ENCODE peak calls at places on chromosomes 6 and 20, in nine cellular contexts. U is aorta; I is CD8-positive, alpha-beta T cell; H is mucosa of descending colon; Z is tibial nerve; V is sigmoid colon; B is MM.1S; O is adipocyte; F is CD8-positive, alpha-beta memory T cell. J is an unnamed sample.

GRCh38 chr20:49987868-49988690 is 5.3 kb downstream of the SNAI1 start:
- DNase-seq in U (no peak), I (no peak), H (no peak), Z (no peak), V (no peak), B (no peak), O (peak; percentile 28), F (no peak), J (no peak)

GRCh38 chr20:42138711-42139110 is 520.5 kb upstream of the CHD6 start:
- DNase-seq in U (no peak), I (no peak), H (no peak), Z (no peak), V (no peak), B (no peak), O (no peak), F (no peak), J (no peak)

GRCh38 chr6:110544472-110544871 is 68.1 kb upstream of the SLC22A16 start:
- DNase-seq in U (no peak), I (no peak), H (no peak), Z (no peak), V (no peak), B (peak; percentile 22), O (no peak), F (no peak), J (no peak)

GRCh38 chr6:20534906-20535305 is 649 bp downstream of the CDKAL1 start:
- DNase-seq in U (no peak), I (peak; percentile 58), H (no peak), Z (no peak), V (no peak), B (peak; percentile 24), O (peak; percentile 20), F (no peak), J (no peak)

GRCh38 chr6:75206338-75207210 is 721 bp upstream of the COL12A1 start:
- DNase-seq in U (peak; percentile 81), I (no peak), H (peak; percentile 50), Z (peak; percentile 31), V (peak; percentile 79), B (no peak), O (peak; percentile 58), F (no peak), J (peak; percentile 56)

GRCh38 chr6:101544286-101544685 is 150.8 kb downstream of the GRIK2 start:
- DNase-seq in U (no peak), I (no peak), H (no peak), Z (no peak), V (no peak), B (no peak), O (peak; percentile 66), F (no peak), J (no peak)

GRCh38 chr20:53040678-53041674 is 68.8 kb downstream of the TSHZ2 start:
- DNase-seq in U (peak; percentile 82), I (no peak), H (peak; percentile 41), Z (peak; percentile 38), V (peak; percentile 74), B (peak; percentile 47), O (no peak), F (no peak), J (peak; percentile 62)

GRCh38 chr20:19633985-19634384 is 124.1 kb upstream of the RIN2 start:
- DNase-seq in U (no peak), I (no peak), H (no peak), Z (no peak), V (no peak), B (no peak), O (peak; percentile 37), F (no peak), J (no peak)

GRCh38 chr6:36904096-36904495 is 18.3 kb downstream of the C6orf89 start:
- DNase-seq in U (no peak), I (no peak), H (no peak), Z (no peak), V (no peak), B (no peak), O (no peak), F (no peak), J (no peak)
- H3K36me3 ChIP-seq in U (peaks cover 3% of the 10 kb centered on the region), I (peaks cover 17% of the 10 kb centered on the region), H (no peaks in the 10 kb centered on the region), Z (peaks cover 6% of the 10 kb centered on the region), V (peaks cover 63% of the 10 kb centered on the region), B (no peaks in the 10 kb centered on the region), O (peaks cover 76% of the 10 kb centered on the region), F (peaks cover 30% of the 10 kb centered on the region), J (no peaks in the 10 kb centered on the region)

GRCh38 chr6:141482773-141483172 is 650.0 kb upstream of the GJE1 start:
- DNase-seq in U (no peak), I (no peak), H (no peak), Z (no peak), V (no peak), B (no peak), O (no peak), F (no peak), J (no peak)
- H3K4me3 ChIP-seq in U (no peak overlapping the region), I (peak overlapping the region; percentile 41), H (no peak overlapping the region), Z (peak overlapping the region; percentile 40), V (no peak overlapping the region), B (peak overlapping the region; percentile 45), O (peak overlapping the region; percentile 75), F (peak overlapping the region; percentile 60), J (no peak overlapping the region)

GRCh38 chr6:26609463-26609862 is 12.7 kb downstream of the ABT1 start:
- DNase-seq in U (no peak), I (no peak), H (no peak), Z (no peak), V (no peak), B (no peak), O (no peak), F (no peak), J (no peak)

GRCh38 chr6:26611599-26611998 is 14.8 kb downstream of the ABT1 start:
- DNase-seq in U (no peak), I (no peak), H (no peak), Z (no peak), V (no peak), B (no peak), O (no peak), F (no peak), J (no peak)

GRCh38 chr6:26613201-26613600 is 16.4 kb downstream of the ABT1 start:
- DNase-seq in U (no peak), I (no peak), H (no peak), Z (no peak), V (no peak), B (no peak), O (no peak), F (no peak), J (no peak)

GRCh38 chr6:26613717-26614683 is 17.2 kb downstream of the ABT1 start:
- DNase-seq in U (peak; percentile 76), I (no peak), H (no peak), Z (no peak), V (no peak), B (no peak), O (peak; percentile 21), F (no peak), J (no peak)
- H3K36me3 ChIP-seq in U (no peaks in the 10 kb centered on the region), I (no peaks in the 10 kb centered on the region), H (no peaks in the 10 kb centered on the region), Z (no peaks in the 10 kb centered on the region), V (no peaks in the 10 kb centered on the region), B (no peaks in the 10 kb centered on the region), O (no peaks in the 10 kb centered on the region), F (no peaks in the 10 kb centered on the region), J (no peaks in the 10 kb centered on the region)

GRCh38 chr6:152682141-152682540 is 15.6 kb upstream of the MYCT1 start:
- DNase-seq in U (no peak), I (no peak), H (no peak), Z (no peak), V (no peak), B (no peak), O (no peak), F (no peak), J (no peak)

GRCh38 chr6:152685819-152686218 is 11.9 kb upstream of the MYCT1 start:
- DNase-seq in U (no peak), I (no peak), H (no peak), Z (no peak), V (no peak), B (no peak), O (no peak), F (no peak), J (no peak)

GRCh38 chr6:152680879-152681517 is 16.7 kb upstream of the MYCT1 start:
- DNase-seq in U (no peak), I (no peak), H (no peak), Z (no peak), V (no peak), B (no peak), O (no peak), F (no peak), J (no peak)

DNA sequence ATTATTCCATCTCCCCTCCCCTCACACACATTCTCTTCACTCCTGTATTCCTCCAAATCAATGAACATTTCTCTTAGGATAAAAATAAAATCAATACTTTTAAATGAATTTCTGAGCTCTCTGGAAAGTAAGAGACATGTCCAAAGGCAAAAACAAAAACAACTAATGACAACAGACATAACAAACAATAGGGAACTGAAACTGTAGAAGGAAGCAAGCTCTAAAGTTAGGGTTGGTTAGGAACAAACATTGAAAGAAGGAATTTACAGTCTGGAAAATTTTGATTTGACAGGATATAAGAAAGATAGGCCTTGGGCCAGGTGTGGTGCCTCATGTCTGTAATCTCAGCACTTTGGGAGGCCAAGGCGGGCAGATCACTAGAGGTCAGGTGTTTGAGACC is 17.5 kb upstream of the MYCT1 start:
- DNase-seq in U (no peak), I (no peak), H (no peak), Z (no peak), V (no peak), B (no peak), O (no peak), F (no peak), J (no peak)
- H3K4me3 ChIP-seq in U (no peak overlapping the region), I (no peak overlapping the region), H (no peak overlapping the region), Z (no peak overlapping the region), V (no peak overlapping the region), B (no peak overlapping the region), O (no peak overlapping the region), F (no peak overlapping the region), J (no peak overlapping the region)

GRCh38 chr6:79697430-79697829 is 66.3 kb downstream of the SH3BGRL2 start:
- DNase-seq in U (no peak), I (no peak), H (no peak), Z (no peak), V (no peak), B (no peak), O (no peak), F (no peak), J (no peak)

GRCh38 chr6:79699606-79700005 is 68.5 kb downstream of the SH3BGRL2 start:
- DNase-seq in U (no peak), I (no peak), H (no peak), Z (no peak), V (no peak), B (no peak), O (no peak), F (no peak), J (no peak)

GRCh38 chr6:79694623-79695311 is 63.6 kb downstream of the SH3BGRL2 start:
- DNase-seq in U (no peak), I (no peak), H (no peak), Z (no peak), V (no peak), B (no peak), O (no peak), F (no peak), J (no peak)

DNA sequence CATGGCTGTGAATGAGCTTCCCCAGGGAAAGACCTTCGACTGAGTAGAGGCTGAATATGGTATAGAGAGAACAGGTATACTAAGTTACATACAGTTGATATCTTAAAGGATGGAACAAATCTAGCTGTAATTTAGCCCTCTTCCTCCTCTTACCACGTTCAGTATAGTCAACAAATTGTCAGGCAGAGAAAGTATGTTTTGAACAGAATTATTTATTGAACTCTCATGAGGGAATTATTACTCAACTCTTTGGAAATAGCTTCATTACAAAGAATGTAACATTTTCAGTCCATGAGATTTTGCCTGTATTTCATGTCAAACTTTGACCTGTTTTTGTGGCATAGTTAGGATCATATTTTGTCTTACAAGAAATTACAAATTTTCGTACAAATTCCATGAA is 63.0 kb downstream of the SH3BGRL2 start:
- DNase-seq in U (no peak), I (no peak), H (no peak), Z (no peak), V (no peak), B (no peak), O (peak; percentile 36), F (no peak), J (no peak)
- H3K36me3 ChIP-seq in U (no peaks in the 10 kb centered on the region), I (no peaks in the 10 kb centered on the region), H (no peaks in the 10 kb centered on the region), Z (no peaks in the 10 kb centered on the region), V (no peaks in the 10 kb centered on the region), B (no peaks in the 10 kb centered on the region), O (no peaks in the 10 kb centered on the region), F (no peaks in the 10 kb centered on the region), J (no peaks in the 10 kb centered on the region)

J was measured in uterus.